ENCODE peak calls at places on chromosomes 2 and 18, in ten cellular contexts. N is transverse colon; D is fibroblast of lung; I is effector memory CD4-positive, alpha-beta T cell; R is heart left ventricle; M is left ventricle myocardium inferior; C is tibial nerve; U is breast epithelium; B is IMR-90; O is lower lobe of right lung. K is an unnamed sample.

GRCh38 chr2:190110131-190110530 is 47.6 kb upstream of the MSTN start:
- DNase-seq in N (no peak), D (no peak), I (no peak), R (no peak), M (no peak), C (no peak), U (no peak), B (peak; percentile 51), O (no peak), K (no peak)

GRCh38 chr2:233114421-233114861 is 54.3 kb downstream of the INPP5D start:
- DNase-seq in N (no peak), D (no peak), I (no peak), R (no peak), M (no peak), C (no peak), U (no peak), B (no peak), O (no peak), K (no peak)

GRCh38 chr2:105969552-105969951 is 224.5 kb downstream of the UXS1 start:
- DNase-seq in N (no peak), D (no peak), I (no peak), R (no peak), M (no peak), C (no peak), U (no peak), B (no peak), O (no peak), K (no peak)

GRCh38 chr18:45920367-45920766 is 46.8 kb downstream of the EPG5 start:
- DNase-seq in N (peak; percentile 60), D (peak; percentile 70), I (no peak), R (peak; percentile 89), M (peak; percentile 86), C (peak; percentile 56), U (peak; percentile 82), B (peak; percentile 62), O (peak; percentile 77), K (peak; percentile 24)

GRCh38 chr2:75055307-75055819 is 96.9 kb downstream of the POLE4 start:
- DNase-seq in N (no peak), D (no peak), I (no peak), R (no peak), M (no peak), C (no peak), U (no peak), B (no peak), O (no peak), K (no peak)

GRCh38 chr2:99772766-99773331 is 283.0 kb upstream of the REV1 start:
- DNase-seq in N (no peak), D (no peak), I (no peak), R (no peak), M (no peak), C (no peak), U (no peak), B (no peak), O (no peak), K (no peak)

GRCh38 chr2:233051241-233052149 is 8.6 kb upstream of the INPP5D start:
- DNase-seq in N (no peak), D (peak; percentile 79), I (no peak), R (peak; percentile 85), M (peak; percentile 79), C (no peak), U (peak; percentile 35), B (peak; percentile 24), O (peak; percentile 66), K (no peak)

GRCh38 chr2:223084873-223085272 is 32.9 kb downstream of the KCNE4 start:
- DNase-seq in N (no peak), D (no peak), I (no peak), R (no peak), M (no peak), C (no peak), U (no peak), B (peak; percentile 41), O (no peak), K (no peak)

GRCh38 chr18:36419913-36420531 is 122.5 kb downstream of the FHOD3 start:
- DNase-seq in N (no peak), D (no peak), I (no peak), R (no peak), M (no peak), C (no peak), U (no peak), B (peak; percentile 21), O (no peak), K (no peak)

GRCh38 chr2:238148981-238149380 is 9.8 kb upstream of the ERFE start:
- DNase-seq in N (no peak), D (no peak), I (no peak), R (no peak), M (no peak), C (no peak), U (no peak), B (no peak), O (no peak), K (no peak)

GRCh38 chr2:148994341-148994740 is 44.2 kb upstream of the LYPD6B start:
- DNase-seq in N (peak; percentile 61), D (no peak), I (no peak), R (no peak), M (no peak), C (no peak), U (no peak), B (no peak), O (no peak), K (no peak)

GRCh38 chr2:232368311-232368731 is 10.2 kb upstream of the ALPP start:
- DNase-seq in N (no peak), D (no peak), I (no peak), R (no peak), M (no peak), C (no peak), U (no peak), B (peak; percentile 34), O (no peak), K (peak; percentile 19)

GRCh38 chr18:2907459-2908145 is 60.8 kb downstream of the EMILIN2 start:
- DNase-seq in N (no peak), D (no peak), I (no peak), R (no peak), M (no peak), C (peak; percentile 5), U (no peak), B (no peak), O (no peak), K (no peak)

GRCh38 chr18:6755107-6755506 is 25.6 kb downstream of the ARHGAP28 start:
- DNase-seq in N (no peak), D (no peak), I (no peak), R (no peak), M (no peak), C (no peak), U (no peak), B (peak; percentile 61), O (no peak), K (no peak)

GRCh38 chr2:96354492-96354891 is 18.9 kb downstream of the NCAPH start:
- DNase-seq in N (no peak), D (no peak), I (no peak), R (no peak), M (no peak), C (no peak), U (no peak), B (no peak), O (no peak), K (no peak)
- H3K27ac ChIP-seq in N (no peak overlapping the region), D (no peak overlapping the region), I (no peak overlapping the region), R (peak overlapping the region; percentile 16), M (peak overlapping the region; percentile 76), C (peak overlapping the region; percentile 57), U (peak overlapping the region; percentile 80), B (no peak overlapping the region), O (no peak overlapping the region), K (no peak overlapping the region)

DNA sequence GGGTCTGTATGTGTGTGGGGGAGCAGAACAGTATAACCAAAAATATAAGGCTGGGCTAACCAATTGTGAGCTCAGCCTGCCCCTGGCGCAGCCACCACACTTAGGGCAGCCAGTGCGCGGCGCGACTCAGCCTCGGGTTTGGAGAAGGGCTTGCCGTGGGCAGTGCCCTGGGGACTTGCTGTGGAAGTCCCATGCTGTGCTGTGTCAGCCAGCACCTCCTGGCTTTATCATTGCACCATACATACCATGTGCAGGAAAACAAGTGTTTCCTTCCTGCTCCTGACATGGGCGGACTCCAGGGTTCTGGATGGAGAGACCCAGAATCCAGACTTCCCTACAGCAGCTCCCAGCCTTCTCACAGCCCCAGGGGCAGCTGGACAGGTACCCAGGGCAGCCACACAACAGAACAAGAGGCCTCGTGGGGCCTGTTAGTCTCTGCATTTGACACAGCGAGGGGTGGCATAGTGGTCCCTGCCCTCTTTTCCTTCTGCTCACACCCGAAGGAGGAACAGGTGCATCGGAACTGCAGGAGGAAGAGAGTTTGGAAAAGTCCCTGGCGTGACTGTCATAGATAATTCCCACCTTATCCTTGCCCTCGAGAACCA is 54.2 kb downstream of the SDC1 start:
- DNase-seq in N (no peak), D (no peak), I (no peak), R (no peak), M (no peak), C (no peak), U (no peak), B (no peak), O (no peak), K (no peak)
- H3K4me3 ChIP-seq in N (no peak overlapping the region), D (no peak overlapping the region), I (no peak overlapping the region), R (no peak overlapping the region), M (no peak overlapping the region), C (no peak overlapping the region), U (no peak overlapping the region), B (no peak overlapping the region), O (no peak overlapping the region), K (no peak overlapping the region)

DNA sequence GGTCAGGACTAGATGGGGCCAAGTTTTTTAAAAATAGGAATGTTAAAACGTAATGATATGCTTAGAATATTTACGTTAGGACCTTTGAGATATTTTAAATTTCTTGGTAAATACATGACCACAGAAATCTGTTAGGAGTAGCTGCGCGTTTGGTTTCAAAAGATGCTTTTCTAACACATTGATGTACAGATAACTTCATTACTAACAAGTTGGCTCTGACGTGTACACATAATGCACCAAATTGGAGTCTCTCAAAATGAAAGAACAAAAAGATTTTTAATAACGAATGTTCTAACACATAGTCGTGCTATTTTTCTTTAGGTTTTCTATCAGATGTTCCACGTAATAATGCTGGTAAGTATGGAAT is 608 bp downstream of the PHOSPHO2 start:
- DNase-seq in N (no peak), D (no peak), I (no peak), R (no peak), M (no peak), C (no peak), U (no peak), B (no peak), O (no peak), K (no peak)
- H3K27ac ChIP-seq in N (peak overlapping the region; percentile 95), D (peak overlapping the region; percentile 99), I (peak overlapping the region; percentile 84), R (peak overlapping the region; percentile 93), M (peak overlapping the region; percentile 88), C (peak overlapping the region; percentile 91), U (peak overlapping the region; percentile 98), B (peak overlapping the region; percentile 70), O (peak overlapping the region; percentile 97), K (peak overlapping the region; percentile 77)

DNA sequence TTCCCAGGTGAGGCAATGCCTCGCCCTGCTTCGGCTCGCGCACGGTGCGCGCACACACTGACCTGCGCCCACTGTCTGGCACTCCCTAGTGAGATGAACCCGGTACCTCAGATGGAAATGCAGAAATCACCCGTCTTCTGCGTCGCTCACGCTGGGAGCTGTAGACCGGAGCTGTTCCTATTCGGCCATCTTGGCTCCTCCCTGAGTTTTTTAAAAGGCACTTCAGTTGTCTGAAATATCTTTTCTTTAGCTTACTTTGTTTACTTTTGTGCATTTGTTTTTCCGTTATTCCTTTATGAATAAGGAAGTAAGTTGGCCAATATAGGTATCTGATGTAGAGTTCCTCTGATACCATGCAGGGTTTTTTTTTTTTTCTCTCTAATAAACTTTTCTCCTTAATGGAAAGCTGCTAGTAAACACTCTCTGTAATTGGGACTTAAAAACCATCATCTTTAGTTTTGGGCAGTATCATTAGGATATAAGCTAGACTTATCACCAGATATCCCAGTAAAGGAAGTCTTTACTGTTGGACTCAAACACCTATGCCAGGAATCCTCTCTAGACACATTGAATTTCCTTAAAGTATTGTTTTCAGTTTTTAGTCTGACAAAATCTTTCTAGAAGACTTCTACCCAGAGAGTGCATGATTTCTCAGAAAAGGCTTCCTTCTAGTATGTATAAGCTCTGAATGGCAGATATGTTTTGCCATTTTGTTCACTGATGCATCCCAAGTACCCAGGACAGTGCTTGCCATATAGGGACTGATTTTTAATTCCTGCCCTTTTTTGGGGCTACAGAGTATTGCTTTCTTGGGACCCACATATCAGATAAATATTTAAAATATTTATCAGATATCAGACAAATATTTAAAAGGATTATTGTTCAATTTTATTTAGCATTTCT is 35.8 kb upstream of the DYSF start:
- DNase-seq in N (no peak), D (no peak), I (no peak), R (no peak), M (no peak), C (no peak), U (no peak), B (no peak), O (no peak), K (no peak)
- H3K4me3 ChIP-seq in N (peak overlapping the region; percentile 27), D (no peak overlapping the region), I (peak overlapping the region; percentile 5), R (no peak overlapping the region), M (peak overlapping the region; percentile 52), C (peak overlapping the region; percentile 7), U (peak overlapping the region; percentile 37), B (no peak overlapping the region), O (peak overlapping the region; percentile 32), K (no peak overlapping the region)

K was measured in dorsolateral prefrontal cortex.